ENCODE peak calls at places on chromosomes 3 and 15, in six cellular contexts. U is spleen, M is cardiac muscle cell, P is SJSA1, Y is AG04450, S is pancreas. G is an unnamed sample. For H3K27me3, the result is how much of the 10 kb centered on the place peaks cover.

GRCh38 chr3:13022348-13023250 is 50.6 kb downstream of the IQSEC1 start:
- DNase-seq in U (peak), M (peak), P (no peak), Y (peak), S (no peak), G (peak)

GRCh38 chr15:37059051-37059450 is 41.3 kb downstream of the MEIS2 start:
- DNase-seq in U (no peak), M (no peak), P (no peak), Y (peak), S (no peak), G (no peak)

GRCh38 chr3:98329392-98330124 is 24.1 kb upstream of the OR5K4 start:
- DNase-seq in U (no peak), M (peak), P (peak), Y (peak), S (no peak), G (peak)

GRCh38 chr3:133944641-133945441 is 49.2 kb upstream of the RAB6B start:
- DNase-seq in U (peak), M (no peak), P (peak), Y (no peak), S (no peak), G (peak)

GRCh38 chr3:171461087-171461917 is 1.1 kb upstream of the TNIK start:
- DNase-seq in U (no peak), M (peak), P (no peak), Y (no peak), S (no peak), G (no peak)

GRCh38 chr15:48806151-48806550 is 4.7 kb downstream of the CEP152 start:
- DNase-seq in U (no peak), M (no peak), P (no peak), Y (no peak), S (no peak), G (peak)

GRCh38 chr3:128001576-128001975 is 50.7 kb upstream of the SEC61A1 start:
- DNase-seq in U (no peak), M (no peak), P (no peak), Y (no peak), S (no peak), G (no peak)

GRCh38 chr15:93759626-93760025 is 471.7 kb upstream of the MCTP2 start:
- DNase-seq in U (no peak), M (no peak), P (no peak), Y (no peak), S (no peak), G (no peak)

GRCh38 chr15:25777047-25777446 is 86.1 kb downstream of the ATP10A start:
- DNase-seq in U (no peak), M (no peak), P (no peak), Y (no peak), S (no peak), G (no peak)

GRCh38 chr15:63891079-63891762 is 57.5 kb upstream of the HERC1 start:
- DNase-seq in U (peak), M (peak), P (peak), Y (peak), S (peak), G (peak)

GRCh38 chr3:133937061-133937686 is 41.5 kb upstream of the RAB6B start:
- DNase-seq in U (peak), M (peak), P (no peak), Y (no peak), S (no peak), G (no peak)

GRCh38 chr15:70165811-70166284 is 68.1 kb upstream of the TLE3 start:
- DNase-seq in U (no peak), M (no peak), P (no peak), Y (no peak), S (peak), G (no peak)
- H3K27me3 ChIP-seq in U (under half), M (under half), P (under half), Y (under half), S (under half), G (under half)

DNA sequence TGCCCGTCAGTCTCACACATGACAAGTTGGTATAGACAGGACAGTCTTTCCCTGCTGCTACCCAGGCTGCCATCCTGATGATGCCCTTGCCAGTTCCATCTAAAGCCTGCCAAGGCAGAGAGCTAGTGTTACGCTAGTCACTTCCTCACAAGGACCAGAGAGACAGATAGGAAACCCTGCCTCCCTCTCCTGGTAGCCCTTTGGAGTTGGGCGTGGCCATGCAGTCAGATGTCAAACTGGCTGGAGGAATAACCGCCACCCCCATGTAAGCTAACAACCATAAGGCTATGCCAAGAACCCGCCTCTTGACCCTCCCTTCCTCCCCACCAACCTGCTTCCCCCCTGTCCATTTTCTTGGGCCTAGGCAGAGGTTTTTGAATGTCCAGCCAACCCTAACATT is 2.8 kb downstream of the TMEM115 start:
- DNase-seq in U (no peak), M (no peak), P (no peak), Y (no peak), S (no peak), G (peak)
- H3K4me3 ChIP-seq in U (no peak), M (no peak), P (no peak), Y (peak), S (no peak), G (peak)

GRCh38 chr15:58065445-58066041 is at the start of gene ALDH1A2:
- DNase-seq in U (peak), M (peak), P (no peak), Y (no peak), S (no peak), G (peak)
- H3K27me3 ChIP-seq in U (under half), M (half or more), P (under half), Y (under half), S (under half), G (under half)

GRCh38 chr3:50623840-50624474 is 7.0 kb downstream of the MAPKAPK3 start:
- DNase-seq in U (no peak), M (no peak), P (no peak), Y (no peak), S (no peak), G (peak)
- H3K4me3 ChIP-seq in U (no peak), M (no peak), P (no peak), Y (no peak), S (no peak), G (no peak)

GRCh38 chr3:124420392-124420791 is 309.9 kb upstream of the UMPS start:
- DNase-seq in U (no peak), M (no peak), P (no peak), Y (no peak), S (no peak), G (no peak)

GRCh38 chr3:124428372-124429128 is 301.7 kb upstream of the UMPS start:
- DNase-seq in U (no peak), M (no peak), P (no peak), Y (no peak), S (no peak), G (no peak)

GRCh38 chr3:124422805-124423204 is 307.4 kb upstream of the UMPS start:
- DNase-seq in U (no peak), M (no peak), P (no peak), Y (no peak), S (no peak), G (no peak)

GRCh38 chr3:124429129-124429815 is 301.0 kb upstream of the UMPS start:
- DNase-seq in U (no peak), M (no peak), P (no peak), Y (no peak), S (no peak), G (no peak)

DNA sequence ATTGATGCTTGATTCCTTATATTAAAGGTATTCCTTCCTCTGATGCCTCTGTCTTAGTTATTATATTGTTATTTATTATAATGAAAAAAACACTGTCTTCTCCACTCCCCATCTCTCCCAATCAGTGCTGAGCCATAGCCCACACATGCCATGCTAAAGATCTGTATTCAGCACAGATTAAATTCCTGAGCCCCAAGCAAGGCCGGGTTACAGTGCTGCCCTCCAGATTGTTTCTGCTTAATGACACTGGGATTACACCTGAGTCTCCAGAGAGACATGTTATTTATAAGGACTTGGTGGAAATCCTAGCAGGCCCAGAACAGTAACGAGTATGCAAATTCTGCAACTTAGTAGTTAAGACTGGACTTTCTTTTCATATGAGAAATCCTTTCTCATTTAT is 305.9 kb upstream of the UMPS start:
- DNase-seq in U (no peak), M (no peak), P (no peak), Y (no peak), S (no peak), G (no peak)
- H3K27me3 ChIP-seq in U (under half), M (under half), P (under half), Y (under half), S (under half), G (under half)

DNA sequence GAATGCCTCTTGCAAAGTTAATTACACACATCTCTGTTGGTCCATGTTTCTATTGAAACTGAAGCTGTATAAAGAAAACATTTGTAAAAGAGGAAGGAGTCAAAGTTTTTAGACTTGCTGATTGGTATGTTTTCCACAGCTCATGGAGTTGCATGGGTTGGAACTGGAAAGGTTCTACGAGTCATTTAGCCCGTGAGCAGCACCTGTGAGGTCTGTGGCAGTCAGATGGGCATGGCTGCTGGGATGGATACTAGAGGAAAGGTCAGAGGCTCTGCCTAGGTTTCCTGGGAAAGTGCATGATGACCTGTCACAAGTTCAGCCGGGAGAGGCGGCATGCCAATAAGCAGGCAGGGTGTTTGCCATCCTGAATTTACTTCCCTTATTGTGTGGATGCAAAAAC is 155.4 kb downstream of the CACNA1D start:
- DNase-seq in U (no peak), M (no peak), P (no peak), Y (no peak), S (no peak), G (no peak)
- H3K4me3 ChIP-seq in U (no peak), M (no peak), P (no peak), Y (no peak), S (no peak), G (no peak)

DNA sequence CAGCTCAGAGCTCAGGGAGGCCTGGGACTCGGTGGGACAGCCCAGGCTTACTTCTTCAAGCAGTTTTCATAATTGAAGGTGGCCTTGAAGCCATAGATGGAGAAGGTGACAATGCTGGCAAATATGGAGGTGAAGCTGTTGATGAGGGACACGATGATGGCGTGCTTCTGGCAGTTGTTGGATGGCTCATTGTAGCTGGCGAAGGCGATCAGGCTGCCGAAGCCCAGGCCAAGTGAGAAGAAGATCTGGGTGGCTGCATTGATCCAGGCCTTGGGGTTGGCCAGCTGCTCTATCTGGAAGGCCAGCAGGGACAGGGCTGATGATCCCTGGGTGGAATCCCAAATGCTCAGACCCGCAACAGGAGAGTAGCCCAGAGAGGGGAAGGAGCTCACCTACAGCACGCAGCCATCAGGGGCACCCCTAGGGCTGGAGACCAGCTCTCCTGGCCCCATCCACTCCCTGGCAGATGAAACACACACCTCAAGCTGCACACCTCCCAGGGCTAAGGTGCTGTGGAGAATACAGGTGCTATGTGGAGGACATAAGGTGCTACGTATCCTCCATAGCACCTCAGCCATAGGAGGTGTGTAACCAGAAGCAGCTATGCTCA is 25.1 kb downstream of the SLC6A20 start:
- DNase-seq in U (no peak), M (no peak), P (peak), Y (no peak), S (no peak), G (no peak)
- H3K27me3 ChIP-seq in U (under half), M (under half), P (under half), Y (under half), S (under half), G (under half)